ENCODE peak calls at places on chromosomes 1 and 21, in nine cellular contexts. Q is neural progenitor cell, K is spleen, P is gastrocnemius medialis, T is Peyer's patch, E is left ventricle myocardium inferior, G is NT2/D1, D is adipocyte, W is astrocyte. B is an unnamed sample. For H3K4me1, the result is how much of the 10 kb centered on the place peaks cover.

GRCh38 chr1:47230692-47231313 is 1.2 kb downstream of the TAL1 start:
- DNase-seq in Q (peak), K (no peak), P (no peak), T (no peak), E (no peak), G (no peak), D (no peak), W (no peak), B (no peak)

GRCh38 chr1:53508991-53509663 is 49.9 kb downstream of the DMRTB1 start:
- DNase-seq in Q (no peak), K (no peak), P (no peak), T (no peak), E (no peak), G (no peak), D (no peak), W (peak), B (peak)

GRCh38 chr1:182563095-182563494 is 26.0 kb downstream of the RNASEL start:
- DNase-seq in Q (no peak), K (no peak), P (no peak), T (no peak), E (no peak), G (no peak), D (no peak), W (no peak), B (no peak)

GRCh38 chr1:212727386-212728181 is 27.9 kb upstream of the BATF3 start:
- DNase-seq in Q (no peak), K (no peak), P (no peak), T (no peak), E (no peak), G (no peak), D (no peak), W (peak), B (peak)

GRCh38 chr1:25026757-25027450 is 96.8 kb upstream of the RUNX3 start:
- DNase-seq in Q (no peak), K (no peak), P (no peak), T (no peak), E (no peak), G (peak), D (no peak), W (no peak), B (peak)

GRCh38 chr1:185213086-185213485 is 56.1 kb downstream of the SWT1 start:
- DNase-seq in Q (no peak), K (no peak), P (no peak), T (no peak), E (no peak), G (no peak), D (peak), W (peak), B (peak)

GRCh38 chr1:172882791-172883386 is 167.9 kb downstream of the TNFSF18 start:
- DNase-seq in Q (no peak), K (no peak), P (no peak), T (no peak), E (no peak), G (no peak), D (no peak), W (no peak), B (no peak)

GRCh38 chr1:12052008-12052573 is 11.0 kb upstream of the TNFRSF8 start:
- DNase-seq in Q (no peak), K (no peak), P (peak), T (no peak), E (peak), G (no peak), D (peak), W (peak), B (peak)

GRCh38 chr1:33985656-33986055 is 121.8 kb downstream of the HMGB4 start:
- DNase-seq in Q (no peak), K (peak), P (no peak), T (no peak), E (no peak), G (no peak), D (peak), W (peak), B (peak)

GRCh38 chr1:224157316-224157715 is 25.7 kb upstream of the DEGS1 start:
- DNase-seq in Q (no peak), K (no peak), P (no peak), T (no peak), E (no peak), G (no peak), D (no peak), W (no peak), B (no peak)

GRCh38 chr1:114550336-114550735 is 31.1 kb downstream of the BCAS2 start:
- DNase-seq in Q (no peak), K (no peak), P (no peak), T (no peak), E (no peak), G (no peak), D (no peak), W (no peak), B (no peak)

GRCh38 chr1:95012389-95012788 is 60.4 kb downstream of the ALG14 start:
- DNase-seq in Q (no peak), K (no peak), P (no peak), T (no peak), E (no peak), G (no peak), D (no peak), W (peak), B (peak)

GRCh38 chr1:58575831-58576726 is 973 bp downstream of the TACSTD2 start:
- DNase-seq in Q (no peak), K (peak), P (no peak), T (no peak), E (no peak), G (no peak), D (no peak), W (no peak), B (no peak)

GRCh38 chr1:167095368-167095767 is 1.5 kb downstream of the STYXL2 start:
- DNase-seq in Q (no peak), K (no peak), P (no peak), T (no peak), E (no peak), G (no peak), D (peak), W (peak), B (peak)

GRCh38 chr1:234438579-234438978 is 40.4 kb downstream of the TARBP1 start:
- DNase-seq in Q (no peak), K (no peak), P (no peak), T (no peak), E (no peak), G (no peak), D (no peak), W (no peak), B (no peak)

GRCh38 chr21:33121715-33122475 is 52.0 kb downstream of the OLIG1 start:
- DNase-seq in Q (peak), K (no peak), P (no peak), T (no peak), E (no peak), G (no peak), D (no peak), W (peak), B (peak)

GRCh38 chr1:165914136-165914798 is 86.9 kb downstream of the UCK2 start:
- DNase-seq in Q (peak), K (no peak), P (peak), T (no peak), E (no peak), G (peak), D (peak), W (peak), B (peak)

GRCh38 chr21:42032968-42033367 is 22.8 kb upstream of the ZBTB21 start:
- DNase-seq in Q (no peak), K (peak), P (no peak), T (peak), E (no peak), G (no peak), D (no peak), W (no peak), B (no peak)

GRCh38 chr1:201791775-201792166 is 37.2 kb upstream of the IPO9 start:
- DNase-seq in Q (no peak), K (no peak), P (no peak), T (no peak), E (peak), G (no peak), D (peak), W (peak), B (peak)

GRCh38 chr1:201793306-201793925 is 35.5 kb upstream of the IPO9 start:
- DNase-seq in Q (no peak), K (no peak), P (no peak), T (no peak), E (no peak), G (no peak), D (no peak), W (no peak), B (no peak)

GRCh38 chr1:201795066-201795465 is 33.9 kb upstream of the IPO9 start:
- DNase-seq in Q (peak), K (no peak), P (no peak), T (no peak), E (no peak), G (no peak), D (peak), W (no peak), B (no peak)

GRCh38 chr1:201791051-201791774 is 37.7 kb upstream of the IPO9 start:
- DNase-seq in Q (no peak), K (no peak), P (peak), T (no peak), E (no peak), G (no peak), D (no peak), W (no peak), B (peak)

GRCh38 chr1:201792534-201793305 is 36.2 kb upstream of the IPO9 start:
- DNase-seq in Q (peak), K (no peak), P (peak), T (peak), E (peak), G (peak), D (peak), W (peak), B (peak)
- H3K4me1 ChIP-seq in Q (under half), K (under half), P (under half), T (under half), E (half or more), G (under half), D (half or more), W (under half), B (under half)

DNA sequence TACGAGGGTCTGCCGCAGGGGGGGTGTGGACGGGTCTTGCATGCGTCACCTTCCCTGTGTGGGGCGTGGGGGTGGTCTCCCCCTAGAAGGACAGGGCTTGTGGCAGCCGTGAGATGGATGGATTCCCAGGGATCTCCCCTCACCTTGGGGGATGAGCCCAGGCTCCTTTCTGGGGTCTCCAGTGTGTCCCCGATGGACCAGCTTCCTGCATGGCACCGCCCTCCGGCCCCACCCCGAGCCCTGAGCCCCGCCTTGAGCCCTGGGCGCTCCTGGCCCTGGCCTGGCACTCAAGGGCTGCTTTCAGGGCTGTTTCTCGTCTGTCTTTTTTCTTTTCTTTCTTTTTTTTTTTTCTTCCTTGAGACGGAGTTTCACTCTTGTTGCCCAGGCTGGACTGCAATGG is 59.5 kb downstream of the SKI start:
- DNase-seq in Q (no peak), K (no peak), P (no peak), T (no peak), E (no peak), G (no peak), D (no peak), W (no peak), B (no peak)
- H3K4me1 ChIP-seq in Q (under half), K (half or more), P (half or more), T (under half), E (half or more), G (under half), D (under half), W (under half), B (under half)

GRCh38 chr1:3066826-3067225 is 2.2 kb upstream of the PRDM16 start:
- DNase-seq in Q (no peak), K (peak), P (no peak), T (no peak), E (peak), G (no peak), D (no peak), W (no peak), B (no peak)

GRCh38 chr1:3066250-3066711 is 2.7 kb upstream of the PRDM16 start:
- DNase-seq in Q (peak), K (peak), P (no peak), T (peak), E (peak), G (no peak), D (no peak), W (no peak), B (no peak)

GRCh38 chr1:3065396-3065795 is 3.6 kb upstream of the PRDM16 start:
- DNase-seq in Q (no peak), K (peak), P (no peak), T (no peak), E (no peak), G (no peak), D (no peak), W (no peak), B (no peak)

GRCh38 chr1:3064901-3065300 is 4.1 kb upstream of the PRDM16 start:
- DNase-seq in Q (no peak), K (no peak), P (no peak), T (no peak), E (no peak), G (no peak), D (no peak), W (no peak), B (no peak)

DNA sequence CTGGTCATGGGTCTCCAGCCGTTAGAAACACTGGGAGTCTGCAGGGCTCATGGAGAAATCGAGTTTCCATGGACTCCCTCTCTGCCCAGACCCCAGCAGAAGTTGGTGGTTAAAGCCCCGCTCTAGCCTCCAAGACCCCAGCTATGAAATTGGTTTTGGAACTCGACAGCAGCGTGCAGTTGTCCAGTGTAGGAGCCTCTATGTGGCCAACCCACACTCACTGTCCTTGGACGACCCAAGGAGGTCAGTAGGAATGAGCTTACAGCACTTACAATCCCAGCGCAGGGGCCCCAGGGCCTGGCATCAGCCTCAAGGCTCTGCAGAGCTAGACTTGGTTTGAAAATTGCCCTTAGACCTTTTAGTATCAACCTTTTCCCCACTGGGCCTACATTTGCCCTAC is 3.2 kb upstream of the PRDM16 start:
- DNase-seq in Q (no peak), K (no peak), P (no peak), T (no peak), E (no peak), G (no peak), D (no peak), W (no peak), B (no peak)
- H3K4me1 ChIP-seq in Q (under half), K (under half), P (under half), T (under half), E (half or more), G (under half), D (under half), W (under half), B (under half)

DNA sequence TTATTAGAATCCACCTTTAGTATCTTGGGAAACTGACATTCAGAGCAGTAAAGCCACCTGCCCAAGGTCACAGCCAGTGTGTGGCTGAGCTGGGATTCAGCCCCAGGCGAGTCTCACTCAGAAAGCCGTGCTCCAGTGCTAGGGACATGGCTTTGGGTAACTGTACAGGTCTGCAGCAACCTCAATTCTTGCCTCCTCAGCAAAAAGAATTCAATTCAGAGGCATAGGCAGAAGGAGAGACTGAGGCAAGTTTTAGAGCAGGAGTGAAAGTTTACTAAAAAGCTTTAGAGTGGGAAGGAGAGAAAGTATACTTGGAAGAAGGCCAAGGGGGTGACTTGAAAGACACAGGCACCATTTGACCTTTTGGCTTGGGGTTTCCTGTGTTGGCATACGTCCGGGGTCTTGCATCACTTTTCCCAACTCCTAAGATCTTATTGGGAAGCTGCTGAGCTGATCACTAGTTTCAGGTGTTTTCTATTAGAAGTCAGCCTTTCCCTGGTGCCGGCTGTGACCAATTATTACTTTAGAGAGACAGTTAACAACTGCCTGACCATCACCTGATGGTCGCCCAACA is 529.3 kb downstream of the MATN1 start:
- DNase-seq in Q (no peak), K (no peak), P (no peak), T (no peak), E (no peak), G (no peak), D (no peak), W (no peak), B (no peak)
- H3K4me1 ChIP-seq in Q (under half), K (under half), P (under half), T (under half), E (under half), G (under half), D (under half), W (under half), B (under half)

GRCh38 chr1:38431669-38432376 is 385.2 kb upstream of the POU3F1 start:
- DNase-seq in Q (no peak), K (no peak), P (no peak), T (no peak), E (no peak), G (no peak), D (no peak), W (no peak), B (no peak)
- H3K4me1 ChIP-seq in Q (half or more), K (under half), P (under half), T (under half), E (under half), G (under half), D (under half), W (under half), B (under half)

GRCh38 chr1:111469539-111469938 is 4.2 kb upstream of the C1orf162 start:
- DNase-seq in Q (no peak), K (no peak), P (no peak), T (no peak), E (no peak), G (no peak), D (no peak), W (no peak), B (no peak)

GRCh38 chr1:111471012-111471411 is 2.8 kb upstream of the C1orf162 start:
- DNase-seq in Q (no peak), K (peak), P (peak), T (no peak), E (peak), G (no peak), D (no peak), W (no peak), B (no peak)

GRCh38 chr1:111466480-111466879 is 7.3 kb upstream of the C1orf162 start:
- DNase-seq in Q (no peak), K (no peak), P (no peak), T (no peak), E (no peak), G (no peak), D (no peak), W (no peak), B (no peak)

GRCh38 chr1:111467805-111468716 is 5.7 kb upstream of the C1orf162 start:
- DNase-seq in Q (no peak), K (no peak), P (no peak), T (no peak), E (no peak), G (no peak), D (no peak), W (no peak), B (no peak)

DNA sequence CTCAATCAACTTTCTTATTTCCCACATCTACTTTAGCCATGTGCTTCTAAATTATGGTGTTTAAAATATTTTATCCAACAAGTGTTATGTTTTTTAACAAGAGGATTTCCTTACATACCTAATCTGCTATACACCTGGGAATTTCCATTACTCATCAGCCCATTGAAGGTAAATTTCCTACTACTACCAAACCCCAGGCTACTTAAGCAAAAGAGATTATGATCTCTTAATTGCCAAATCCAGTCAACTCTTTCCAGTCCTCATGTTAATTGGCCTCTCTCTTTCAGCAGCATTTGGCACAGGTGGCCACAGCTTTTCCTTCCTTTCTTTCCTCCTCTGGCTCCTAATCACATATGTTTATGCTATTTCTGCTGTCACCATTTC is 5.1 kb upstream of the C1orf162 start:
- DNase-seq in Q (no peak), K (no peak), P (no peak), T (no peak), E (no peak), G (no peak), D (no peak), W (no peak), B (no peak)
- H3K4me1 ChIP-seq in Q (under half), K (under half), P (under half), T (under half), E (under half), G (under half), D (under half), W (under half), B (under half)

B was measured in IMR-90.